ENCODE peak calls at places on chromosomes 12 and 14, in five cellular contexts. A, I, W, T and R are unnamed samples.

GRCh38 chr12:9364224-9365176 is 156.3 kb upstream of the PZP start:
- DNase-seq in T (peak), A (no peak), I (no peak), W (no peak), R (no peak)

GRCh38 chr12:109203480-109203879 is 87.1 kb downstream of the ACACB start:
- DNase-seq in W (no peak), T (no peak), I (no peak), A (no peak), R (no peak)

GRCh38 chr12:6539276-6540134 is 5.2 kb downstream of the GAPDH start:
- DNase-seq in A (no peak), T (no peak), W (no peak), I (peak), R (no peak)

GRCh38 chr14:103186894-103187586 is 63.8 kb downstream of the TNFAIP2 start:
- DNase-seq in I (no peak), T (no peak), A (no peak), W (no peak), R (no peak)

GRCh38 chr14:78586681-78587080 is 416.5 kb downstream of the NRXN3 start:
- DNase-seq in T (no peak), I (no peak), W (no peak), A (no peak), R (no peak)

GRCh38 chr14:90453401-90453951 is 56.6 kb downstream of the CALM1 start:
- DNase-seq in I (peak), T (peak), W (no peak), A (peak), R (peak)

GRCh38 chr14:30214456-30215090 is 286.9 kb upstream of the PRKD1 start:
- DNase-seq in I (no peak), W (peak), T (peak), A (peak), R (no peak)

GRCh38 chr12:47317182-47317915 is 237.6 kb upstream of the AMIGO2 start:
- DNase-seq in A (no peak), I (no peak), W (no peak), T (no peak), R (no peak)

GRCh38 chr14:101457936-101458535 is 103.3 kb upstream of the DIO3 start:
- DNase-seq in T (no peak), A (no peak), W (no peak), I (no peak), R (no peak)